ENCODE peak calls at places on chromosomes 13 and 19, in four cellular contexts. One of them, this sample, is unnamed.

GRCh38 chr13:96388598-96388997 is 298.7 kb downstream of the HS6ST3 start:
- DNase-seq in K562: no peak
- DNase-seq in SK-N-SH: no peak
- DNase-seq in HepG2: no peak
- DNase-seq in this sample: no peak

GRCh38 chr19:27780367-27781065 is 1432.4 kb downstream of the UQCRFS1 start:
- DNase-seq in SK-N-SH: no peak
- DNase-seq in K562: no peak
- DNase-seq in HepG2: no peak
- DNase-seq in this sample: no peak

GRCh38 chr13:25242956-25243355 is 44.3 kb downstream of the MTMR6 start:
- DNase-seq in SK-N-SH: no peak
- DNase-seq in HepG2: no peak
- DNase-seq in K562: no peak
- DNase-seq in this sample: no peak

GRCh38 chr13:112711528-112712265 is 21.9 kb downstream of the ATP11A start:
- DNase-seq in HepG2: peak
- DNase-seq in SK-N-SH: no peak
- DNase-seq in K562: peak
- DNase-seq in this sample: no peak

GRCh38 chr13:23600100-23600499 is 29.9 kb downstream of the TNFRSF19 start:
- DNase-seq in HepG2: no peak
- DNase-seq in K562: no peak
- DNase-seq in SK-N-SH: no peak
- DNase-seq in this sample: no peak

GRCh38 chr13:35484384-35484783 is 7.9 kb upstream of the MAB21L1 start:
- DNase-seq in HepG2: no peak
- DNase-seq in K562: no peak
- DNase-seq in SK-N-SH: no peak
- DNase-seq in this sample: no peak

GRCh38 chr19:50423279-50424113 is 4.8 kb downstream of the SPIB start:
- DNase-seq in SK-N-SH: no peak
- DNase-seq in HepG2: no peak
- DNase-seq in K562: no peak
- DNase-seq in this sample: no peak

GRCh38 chr19:52007805-52008557 is at the start of gene ZNF615:
- DNase-seq in HepG2: peak
- DNase-seq in SK-N-SH: peak
- DNase-seq in K562: peak
- DNase-seq in this sample: peak

GRCh38 chr19:1244693-1245451 is 3.3 kb downstream of the ATP5F1D start:
- DNase-seq in SK-N-SH: no peak
- DNase-seq in HepG2: peak
- DNase-seq in K562: no peak
- DNase-seq in this sample: no peak

GRCh38 chr19:23522431-23522830 is 127.2 kb upstream of the ZNF91 start:
- DNase-seq in K562: no peak
- DNase-seq in SK-N-SH: no peak
- DNase-seq in HepG2: no peak
- DNase-seq in this sample: no peak

GRCh38 chr19:48817585-48818124 is 6.8 kb upstream of the BCAT2 start:
- DNase-seq in HepG2: no peak
- DNase-seq in SK-N-SH: no peak
- DNase-seq in K562: no peak
- DNase-seq in this sample: no peak

GRCh38 chr19:20482721-20483120 is 82.9 kb downstream of the ZNF737 start:
- DNase-seq in SK-N-SH: no peak
- DNase-seq in HepG2: no peak
- DNase-seq in K562: no peak
- DNase-seq in this sample: no peak

GRCh38 chr13:30061217-30061616 is 210.8 kb upstream of the UBL3 start:
- DNase-seq in K562: no peak
- DNase-seq in SK-N-SH: no peak
- DNase-seq in HepG2: no peak
- DNase-seq in this sample: no peak

GRCh38 chr19:35495107-35496064 is 5.1 kb upstream of the KRTDAP start:
- DNase-seq in SK-N-SH: peak
- DNase-seq in K562: peak
- DNase-seq in HepG2: peak
- DNase-seq in this sample: no peak

GRCh38 chr13:89832827-89833226 is 1514.7 kb upstream of the MIR17HG start:
- DNase-seq in HepG2: no peak
- DNase-seq in SK-N-SH: no peak
- DNase-seq in K562: no peak
- DNase-seq in this sample: no peak

GRCh38 chr19:1384478-1385110 is 887 bp downstream of the NDUFS7 start:
- DNase-seq in HepG2: no peak
- DNase-seq in K562: no peak
- DNase-seq in SK-N-SH: no peak
- DNase-seq in this sample: no peak

GRCh38 chr19:41194157-41194552 is 1.1 kb downstream of the CYP2S1 start:
- DNase-seq in SK-N-SH: no peak
- DNase-seq in K562: no peak
- DNase-seq in HepG2: no peak
- DNase-seq in this sample: no peak

GRCh38 chr13:100529666-100530065 is 58.9 kb downstream of the GGACT start:
- DNase-seq in K562: no peak
- DNase-seq in HepG2: no peak
- DNase-seq in SK-N-SH: no peak
- DNase-seq in this sample: no peak

GRCh38 chr13:48496271-48496670 is 36.6 kb downstream of the RCBTB2 start:
- DNase-seq in K562: no peak
- DNase-seq in HepG2: no peak
- DNase-seq in SK-N-SH: no peak
- DNase-seq in this sample: no peak

GRCh38 chr19:14112809-14113385 is 4.7 kb downstream of the PRKACA start:
- DNase-seq in HepG2: peak
- DNase-seq in K562: no peak
- DNase-seq in SK-N-SH: no peak
- DNase-seq in this sample: no peak

GRCh38 chr19:2719910-2720776 is 1.0 kb downstream of the DIRAS1 start:
- DNase-seq in K562: no peak
- DNase-seq in HepG2: no peak
- DNase-seq in SK-N-SH: peak
- DNase-seq in this sample: no peak

GRCh38 chr19:39083599-39083982 is 577 bp upstream of the ACP7 start:
- DNase-seq in K562: no peak
- DNase-seq in HepG2: no peak
- DNase-seq in SK-N-SH: no peak
- DNase-seq in this sample: no peak

GRCh38 chr13:76473552-76474134 is 412.6 kb downstream of the KCTD12 start:
- DNase-seq in K562: peak
- DNase-seq in SK-N-SH: peak
- DNase-seq in HepG2: peak
- DNase-seq in this sample: peak

GRCh38 chr13:96540656-96541055 is 450.7 kb downstream of the HS6ST3 start:
- DNase-seq in SK-N-SH: no peak
- DNase-seq in HepG2: no peak
- DNase-seq in K562: no peak
- DNase-seq in this sample: no peak

GRCh38 chr19:45484273-45484945 is 12.4 kb downstream of the RTN2 start:
- DNase-seq in HepG2: peak
- DNase-seq in K562: no peak
- DNase-seq in SK-N-SH: no peak
- DNase-seq in this sample: no peak

GRCh38 chr13:113804017-113804702 is 45.1 kb downstream of the TMEM255B start:
- DNase-seq in K562: no peak
- DNase-seq in SK-N-SH: no peak
- DNase-seq in HepG2: no peak
- DNase-seq in this sample: no peak

GRCh38 chr19:42201489-42202289 is 15.8 kb downstream of the DEDD2 start:
- DNase-seq in HepG2: no peak
- DNase-seq in SK-N-SH: no peak
- DNase-seq in K562: no peak
- DNase-seq in this sample: peak

GRCh38 chr19:44643605-44644390 is at the start of gene PVR:
- DNase-seq in SK-N-SH: peak
- DNase-seq in HepG2: peak
- DNase-seq in K562: peak
- DNase-seq in this sample: no peak

GRCh38 chr13:111213964-111214726 is 99.0 kb downstream of the ARHGEF7 start:
- DNase-seq in K562: no peak
- DNase-seq in SK-N-SH: no peak
- DNase-seq in HepG2: no peak
- DNase-seq in this sample: no peak

GRCh38 chr13:30156826-30157615 is 150.3 kb downstream of the KATNAL1 start:
- DNase-seq in HepG2: no peak
- DNase-seq in K562: no peak
- DNase-seq in SK-N-SH: no peak
- DNase-seq in this sample: no peak

GRCh38 chr13:49985129-49985528 is 11.7 kb upstream of the TRIM13 start:
- DNase-seq in SK-N-SH: no peak
- DNase-seq in HepG2: no peak
- DNase-seq in K562: no peak
- DNase-seq in this sample: no peak

GRCh38 chr19:33946535-33947323 is 150.1 kb downstream of the KCTD15 start:
- DNase-seq in HepG2: peak
- DNase-seq in K562: no peak
- DNase-seq in SK-N-SH: no peak
- DNase-seq in this sample: no peak

GRCh38 chr19:43751466-43752220 is 3.1 kb downstream of the SMG9 start:
- DNase-seq in K562: no peak
- DNase-seq in HepG2: no peak
- DNase-seq in SK-N-SH: no peak
- DNase-seq in this sample: no peak

DNA sequence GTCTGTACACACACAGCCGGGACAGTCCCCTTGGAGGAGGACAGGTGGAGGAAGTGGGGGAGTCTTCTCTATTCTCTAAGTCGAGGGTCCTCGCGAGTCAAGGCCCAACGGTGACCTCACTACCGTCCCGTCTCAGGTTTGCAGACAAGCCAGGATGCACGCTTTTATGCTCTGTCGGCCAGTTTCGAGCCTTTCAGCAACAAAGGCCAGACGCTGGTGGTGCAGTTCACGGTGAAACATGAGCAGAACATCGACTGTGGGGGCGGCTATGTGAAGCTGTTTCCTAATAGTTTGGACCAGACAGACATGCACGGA is 840 bp downstream of the CALR start:
- DNase-seq in HepG2: no peak
- DNase-seq in K562: no peak
- DNase-seq in SK-N-SH: no peak
- DNase-seq in this sample: no peak
- TF ChIP-seq NFIC in HepG2: no peak
- TF ChIP-seq NFIC in K562: no peak
- TF ChIP-seq NFIC in SK-N-SH: no peak
- TF ChIP-seq NFIC in this sample: no peak

DNA sequence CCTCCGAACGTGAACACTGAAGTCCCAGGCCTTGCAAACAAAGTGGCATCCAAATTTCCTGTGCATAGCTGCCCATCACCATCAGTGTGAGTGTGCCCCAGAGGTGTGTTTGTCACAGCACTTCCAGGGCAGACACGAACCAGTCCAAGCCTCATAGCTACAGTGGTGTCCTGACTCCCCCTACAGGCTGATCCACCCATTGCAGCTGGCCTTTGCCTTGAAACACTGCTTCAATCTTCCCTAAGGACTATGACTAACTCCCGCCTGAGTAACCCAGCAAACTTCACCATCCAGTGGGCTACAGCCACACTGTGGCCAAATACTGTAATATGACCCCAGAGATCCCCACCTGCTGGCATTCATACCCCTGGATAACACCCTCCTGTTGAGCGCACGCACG is 3.9 kb downstream of the ZNF266 start:
- DNase-seq in K562: peak
- DNase-seq in SK-N-SH: peak
- DNase-seq in HepG2: no peak
- DNase-seq in this sample: no peak
- TF ChIP-seq NFIC in K562: no peak
- TF ChIP-seq NFIC in SK-N-SH: no peak
- TF ChIP-seq NFIC in HepG2: no peak
- TF ChIP-seq NFIC in this sample: no peak

GRCh38 chr13:40288259-40288658 is 378.2 kb downstream of the FOXO1 start:
- DNase-seq in SK-N-SH: no peak
- DNase-seq in HepG2: no peak
- DNase-seq in K562: no peak
- DNase-seq in this sample: no peak

GRCh38 chr13:40290758-40291157 is 375.7 kb downstream of the FOXO1 start:
- DNase-seq in HepG2: no peak
- DNase-seq in SK-N-SH: no peak
- DNase-seq in K562: no peak
- DNase-seq in this sample: no peak

GRCh38 chr13:40292536-40292935 is 373.9 kb downstream of the FOXO1 start:
- DNase-seq in HepG2: no peak
- DNase-seq in SK-N-SH: no peak
- DNase-seq in K562: no peak
- DNase-seq in this sample: no peak

GRCh38 chr13:40287428-40287827 is 379.0 kb downstream of the FOXO1 start:
- DNase-seq in K562: no peak
- DNase-seq in SK-N-SH: no peak
- DNase-seq in HepG2: no peak
- DNase-seq in this sample: no peak

GRCh38 chr13:40292108-40292507 is 374.3 kb downstream of the FOXO1 start:
- DNase-seq in HepG2: no peak
- DNase-seq in K562: no peak
- DNase-seq in SK-N-SH: no peak
- DNase-seq in this sample: no peak
- TF ChIP-seq NFIC in HepG2: no peak
- TF ChIP-seq NFIC in K562: no peak
- TF ChIP-seq NFIC in SK-N-SH: no peak
- TF ChIP-seq NFIC in this sample: no peak

GRCh38 chr13:44718467-44718866 is 142.3 kb upstream of the TSC22D1 start:
- DNase-seq in SK-N-SH: no peak
- DNase-seq in K562: no peak
- DNase-seq in HepG2: no peak
- DNase-seq in this sample: no peak

GRCh38 chr13:44715287-44716224 is 139.4 kb upstream of the TSC22D1 start:
- DNase-seq in HepG2: no peak
- DNase-seq in K562: no peak
- DNase-seq in SK-N-SH: peak
- DNase-seq in this sample: no peak

GRCh38 chr13:44710576-44710975 is 134.4 kb upstream of the TSC22D1 start:
- DNase-seq in SK-N-SH: no peak
- DNase-seq in HepG2: no peak
- DNase-seq in K562: no peak
- DNase-seq in this sample: peak

DNA sequence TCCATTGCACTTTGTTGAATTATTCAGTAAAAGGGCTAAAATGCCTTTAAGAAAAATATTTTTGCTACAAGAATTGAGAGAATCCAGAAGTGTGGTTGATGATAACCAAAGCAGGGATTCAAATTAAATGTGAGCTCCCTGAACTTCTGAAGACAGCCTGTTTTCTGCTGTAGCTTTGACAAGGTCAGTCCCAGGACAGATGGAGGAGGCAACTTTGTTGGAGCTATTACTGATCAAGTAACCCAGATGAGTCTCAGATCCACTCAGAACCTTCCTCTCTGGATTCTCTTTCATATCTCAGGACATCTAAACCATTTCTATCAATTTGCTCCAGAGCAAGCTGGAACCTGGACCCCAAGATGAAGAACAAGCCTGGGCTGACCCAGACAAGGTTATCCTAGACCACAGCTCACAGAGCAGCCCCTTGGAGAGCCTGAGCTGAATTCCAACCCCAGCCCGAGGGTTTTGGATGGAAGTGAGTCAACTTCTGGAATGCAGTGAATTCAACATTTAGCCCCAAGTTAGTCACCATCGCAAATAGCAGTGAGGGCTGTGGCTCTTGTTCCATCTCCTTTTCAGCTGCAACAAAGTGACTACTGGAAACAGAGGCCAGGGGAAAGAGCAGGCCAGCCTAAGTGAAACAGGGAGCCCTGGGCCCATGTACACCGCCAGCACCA is 137.8 kb upstream of the TSC22D1 start:
- DNase-seq in K562: no peak
- DNase-seq in HepG2: peak
- DNase-seq in SK-N-SH: no peak
- DNase-seq in this sample: no peak
- TF ChIP-seq NFIC in K562: no peak
- TF ChIP-seq NFIC in HepG2: no peak
- TF ChIP-seq NFIC in SK-N-SH: peak
- TF ChIP-seq NFIC in this sample: no peak